ENCODE peak calls at places on chromosomes 1 and 21, in nine cellular contexts. C is AG04449, Z is OCI-LY7, D is astrocyte of the spinal cord, B is endothelial cell of umbilical vein, I is hepatocyte, X is transverse colon, F is breast epithelium, J is fibroblast of pulmonary artery. P is an unnamed sample.

GRCh38 chr1:172144445-172145060 is 275.9 kb upstream of the C1orf105 start:
- DNase-seq in I (peak), F (peak), D (peak), J (peak), C (peak), Z (no peak), B (peak), X (peak), P (peak)

GRCh38 chr1:70311369-70311768 is 43.2 kb downstream of the ANKRD13C start:
- DNase-seq in B (no peak), J (no peak), D (no peak), X (no peak), I (no peak), Z (no peak), C (no peak), F (no peak), P (no peak)

GRCh38 chr1:148434832-148435231 is 48.3 kb downstream of the PPIAL4G start:
- DNase-seq in C (no peak), B (no peak), D (no peak), J (no peak), F (no peak), I (no peak), X (no peak), Z (no peak), P (no peak)

GRCh38 chr1:243550276-243550675 is 294.4 kb downstream of the SDCCAG8 start:
- DNase-seq in D (peak), Z (no peak), X (no peak), F (no peak), B (no peak), I (no peak), C (no peak), J (peak), P (no peak)

GRCh38 chr1:27561126-27561899 is 42.6 kb downstream of the AHDC1 start:
- DNase-seq in I (no peak), X (no peak), F (no peak), B (no peak), C (no peak), D (peak), J (no peak), Z (no peak), P (peak)

GRCh38 chr1:9890224-9890731 is 19.8 kb downstream of the CTNNBIP1 start:
- DNase-seq in J (peak), I (peak), F (peak), X (peak), D (peak), Z (no peak), B (peak), C (no peak), P (peak)

GRCh38 chr1:222910699-222911098 is 95.9 kb downstream of the DISP1 start:
- DNase-seq in D (no peak), F (no peak), J (peak), Z (no peak), X (no peak), C (no peak), I (no peak), B (no peak), P (peak)

GRCh38 chr1:76281306-76281705 is 206.8 kb downstream of the ST6GALNAC3 start:
- DNase-seq in J (no peak), X (no peak), I (no peak), C (no peak), F (no peak), D (no peak), Z (no peak), B (no peak), P (no peak)

GRCh38 chr1:165898837-165899236 is 71.4 kb downstream of the UCK2 start:
- DNase-seq in Z (no peak), X (no peak), D (peak), C (peak), B (peak), J (peak), F (peak), I (peak), P (peak)

GRCh38 chr1:51963592-51964308 is 26.8 kb downstream of the RAB3B start:
- DNase-seq in X (no peak), D (no peak), J (no peak), F (no peak), Z (peak), B (peak), I (no peak), C (no peak), P (no peak)

GRCh38 chr1:218547901-218548730 is 203.0 kb downstream of the TGFB2 start:
- DNase-seq in F (peak), Z (no peak), J (no peak), B (no peak), C (no peak), I (no peak), D (no peak), X (no peak), P (no peak)

GRCh38 chr1:223712184-223712855 is at the start of gene CAPN2:
- DNase-seq in D (peak), F (peak), Z (no peak), J (peak), X (peak), C (no peak), I (peak), B (peak), P (peak)

GRCh38 chr21:40511976-40512375 is 335.0 kb downstream of the DSCAM start:
- DNase-seq in B (no peak), F (no peak), Z (no peak), X (no peak), I (no peak), D (peak), J (no peak), C (peak), P (no peak)

GRCh38 chr1:184806296-184806721 is 51.7 kb upstream of the EDEM3 start:
- DNase-seq in J (no peak), Z (peak), F (no peak), I (no peak), C (no peak), D (no peak), X (no peak), B (no peak), P (no peak)

GRCh38 chr1:23741609-23742008 is 1.7 kb upstream of the ELOA start:
- DNase-seq in I (no peak), Z (no peak), J (no peak), X (no peak), F (no peak), B (no peak), C (no peak), D (no peak), P (no peak)

GRCh38 chr1:30532621-30533020 is 190.8 kb downstream of the MATN1 start:
- DNase-seq in I (no peak), C (no peak), J (no peak), Z (no peak), D (no peak), F (no peak), B (no peak), X (no peak), P (no peak)

GRCh38 chr1:228039504-228039903 is 32.7 kb downstream of the WNT3A start:
- DNase-seq in F (no peak), B (no peak), Z (no peak), X (no peak), J (no peak), D (no peak), C (no peak), I (no peak), P (no peak)

GRCh38 chr1:214603819-214604252 is 841 bp downstream of the CENPF start:
- DNase-seq in J (no peak), Z (peak), X (no peak), D (no peak), F (no peak), C (no peak), B (peak), I (no peak), P (no peak)
- H3K4me3 ChIP-seq in J (peak), Z (peak), X (peak), D (peak), F (peak), C (peak), B (peak), I (peak), P (peak)

GRCh38 chr1:36304970-36305914 is 926 bp upstream of the SH3D21 start:
- DNase-seq in Z (no peak), X (peak), I (peak), D (no peak), F (peak), B (no peak), C (no peak), J (no peak), P (no peak)

GRCh38 chr1:36306902-36307456 is 811 bp downstream of the SH3D21 start:
- DNase-seq in I (peak), F (peak), J (peak), D (peak), X (peak), B (peak), C (no peak), Z (peak), P (peak)

GRCh38 chr1:36307601-36308330 is 1.6 kb downstream of the SH3D21 start:
- DNase-seq in B (no peak), F (no peak), D (no peak), C (no peak), Z (no peak), J (no peak), I (no peak), X (no peak), P (no peak)

GRCh38 chr1:36305915-36306209 is 306 bp upstream of the SH3D21 start:
- DNase-seq in D (no peak), I (peak), C (no peak), X (peak), B (no peak), Z (no peak), J (no peak), F (no peak), P (no peak)

DNA sequence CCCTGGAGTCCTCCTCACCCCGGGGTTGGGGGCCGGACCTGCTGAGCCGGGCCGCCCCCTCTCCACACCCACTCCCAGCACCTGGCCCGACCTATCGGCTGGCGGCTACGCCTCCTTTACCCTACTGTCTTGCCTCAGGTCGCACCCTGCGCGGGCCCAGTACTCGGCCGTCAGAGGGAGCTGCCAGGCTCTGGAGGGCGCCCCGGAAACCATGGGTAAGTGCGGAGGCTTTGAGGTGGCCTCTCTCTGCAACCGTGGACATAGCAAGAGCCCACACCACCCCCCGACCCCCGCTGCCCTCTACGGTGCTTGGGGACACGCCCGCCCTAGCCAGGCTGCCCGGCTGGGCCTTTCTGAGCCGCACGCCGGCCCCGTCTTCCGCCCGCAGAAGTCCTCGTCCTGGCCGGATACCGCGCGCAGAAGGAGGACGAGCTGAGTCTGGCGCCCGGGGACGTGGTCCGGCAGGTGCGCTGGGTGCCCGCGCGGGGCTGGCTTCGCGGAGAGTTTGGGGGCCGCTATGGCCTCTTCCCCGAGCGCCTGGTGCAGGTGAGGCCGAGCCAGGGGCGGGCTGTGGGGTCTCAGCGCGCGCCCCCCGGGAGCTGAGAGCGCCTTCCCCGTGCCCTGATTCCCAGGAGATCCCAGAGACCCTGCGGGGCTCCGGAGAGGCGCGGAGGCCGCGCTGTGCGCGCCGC is at the start of gene SH3D21:
- DNase-seq in D (peak), C (no peak), X (peak), J (no peak), F (peak), B (peak), I (peak), Z (peak), P (no peak)
- TF ChIP-seq CTCF in D (peak), C (no peak), X (no peak), J (no peak), F (no peak), B (no peak), I (peak), Z (peak), P (no peak)

GRCh38 chr21:14542638-14543037 is 3.5 kb downstream of the SAMSN1 start:
- DNase-seq in D (no peak), J (no peak), F (no peak), Z (no peak), X (no peak), C (no peak), B (no peak), I (no peak), P (no peak)
- H3K4me3 ChIP-seq in D (no peak), J (no peak), F (no peak), Z (no peak), X (no peak), C (no peak), B (no peak), I (no peak), P (no peak)

GRCh38 chr1:25872708-25873107 is 2.8 kb downstream of the PAQR7 start:
- DNase-seq in D (no peak), X (no peak), Z (peak), I (no peak), F (no peak), C (no peak), J (no peak), B (no peak), P (no peak)
- TF ChIP-seq CTCF in D (no peak), X (no peak), Z (no peak), I (no peak), F (no peak), C (no peak), J (no peak), B (no peak), P (no peak)

DNA sequence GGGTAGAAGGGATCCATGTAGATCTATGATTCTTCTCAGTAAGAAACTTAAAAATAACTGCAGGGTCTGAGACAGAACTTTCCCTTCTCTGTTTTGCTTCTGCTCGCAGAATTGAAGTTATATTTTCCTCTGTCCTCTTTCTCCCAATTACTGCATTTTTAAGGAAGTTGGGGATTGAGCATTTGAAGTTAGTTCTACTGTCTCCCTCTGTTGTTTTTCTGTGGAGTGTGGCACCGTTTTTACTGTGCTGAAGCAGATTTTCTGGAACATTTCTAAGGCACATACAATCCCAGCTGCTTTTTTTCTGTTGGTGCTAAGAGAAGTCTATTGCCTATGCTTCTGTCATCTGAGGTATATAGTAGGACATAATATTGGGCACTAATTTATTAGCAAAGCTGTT is 43.3 kb downstream of the RASAL2 start:
- DNase-seq in C (no peak), Z (no peak), D (no peak), X (no peak), I (no peak), F (no peak), J (no peak), B (no peak), P (peak)
- H3K4me3 ChIP-seq in C (no peak), Z (no peak), D (no peak), X (no peak), I (no peak), F (no peak), J (no peak), B (no peak), P (no peak)

DNA sequence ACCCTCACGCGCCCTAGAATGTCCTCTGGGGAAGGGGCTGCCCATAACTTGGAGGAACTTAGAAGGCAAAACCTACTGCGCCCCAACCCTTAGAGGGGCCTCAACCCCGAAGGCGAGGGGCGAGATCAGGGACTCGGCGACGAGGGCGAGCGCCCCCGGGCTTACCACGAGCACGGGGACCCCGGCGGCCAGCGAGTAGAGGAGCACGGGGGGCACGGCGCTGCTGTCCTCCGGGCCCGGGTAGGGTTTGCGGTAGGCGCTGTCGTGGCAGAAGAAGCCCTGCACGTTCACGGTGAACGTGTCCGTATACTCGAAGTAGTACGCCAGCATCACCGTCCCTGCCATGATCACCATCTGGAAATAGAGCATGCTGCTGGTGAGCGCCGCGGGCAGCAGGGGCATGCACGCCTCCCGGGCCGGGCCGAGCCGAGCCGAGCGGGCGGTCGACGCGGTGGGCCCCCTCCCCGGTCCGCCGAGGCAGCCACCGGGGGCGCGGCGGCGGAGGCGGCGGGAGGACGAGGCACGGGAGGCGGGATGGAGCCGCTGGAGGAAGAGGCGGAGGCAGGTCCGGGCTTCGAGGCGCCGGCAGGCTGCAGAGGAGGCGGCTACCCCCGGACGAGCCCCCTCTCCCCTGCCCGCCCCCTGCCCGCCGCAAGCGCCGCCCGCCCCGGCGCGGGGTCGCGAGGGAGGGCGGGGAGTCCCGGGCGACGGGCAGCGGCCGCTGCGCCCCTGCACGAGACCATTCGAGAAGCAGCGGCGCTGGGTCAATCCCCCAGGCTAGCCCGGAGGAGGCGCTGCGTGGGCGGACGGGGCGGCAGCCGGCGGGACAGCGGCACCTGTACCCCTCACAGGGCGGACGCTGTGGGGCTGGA is at the start of gene PLPPR5:
- DNase-seq in X (no peak), I (peak), D (no peak), Z (no peak), C (no peak), B (peak), F (no peak), J (peak), P (peak)
- TF ChIP-seq CTCF in X (no peak), I (peak), D (no peak), Z (no peak), C (peak), B (peak), F (no peak), J (no peak), P (peak)

GRCh38 chr1:230425252-230426061 is 675 bp downstream of the PGBD5 start:
- DNase-seq in I (peak), C (no peak), X (no peak), B (no peak), J (no peak), D (no peak), Z (no peak), F (no peak), P (no peak)
- H3K4me3 ChIP-seq in I (peak), C (no peak), X (peak), B (no peak), J (no peak), D (no peak), Z (no peak), F (no peak), P (no peak)

P was measured in fibroblast of the aortic adventitia.